ENCODE peak calls at places on chromosome 13, in four cellular contexts. J is cardiac fibroblast, S is AG10803, W is heart right ventricle. L is an unnamed sample.

GRCh38 chr13:34942732-34943674 is 933 bp downstream of the NBEA start:
- DNase-seq in W (peak), J (no peak), S (no peak), L (peak)

GRCh38 chr13:28851422-28851821 is 31.3 kb downstream of the MTUS2 start:
- DNase-seq in J (no peak), S (no peak), W (no peak), L (no peak)

GRCh38 chr13:44768775-44769578 is 192.8 kb upstream of the TSC22D1 start:
- DNase-seq in J (no peak), S (peak), W (no peak), L (no peak)

GRCh38 chr13:27619711-27620376 is 485 bp downstream of the LNX2 start:
- DNase-seq in S (peak), W (peak), J (peak), L (peak)

GRCh38 chr13:20989883-20990282 is 71.5 kb downstream of the LATS2 start:
- DNase-seq in S (no peak), J (no peak), W (no peak), L (no peak)

GRCh38 chr13:30711375-30711774 is 24.0 kb upstream of the ALOX5AP start:
- DNase-seq in S (peak), W (no peak), J (peak), L (no peak)

GRCh38 chr13:26967119-26968038 is 204.2 kb downstream of the USP12 start:
- DNase-seq in J (peak), W (peak), S (peak), L (no peak)

GRCh38 chr13:75771818-75772217 is 135.7 kb downstream of the LMO7 start:
- DNase-seq in W (no peak), J (peak), S (peak), L (no peak)

GRCh38 chr13:73060251-73061160 is 1.7 kb downstream of the KLF5 start:
- DNase-seq in S (peak), W (peak), J (peak), L (no peak)

GRCh38 chr13:28739376-28739775 is 20.6 kb upstream of the SLC46A3 start:
- DNase-seq in W (no peak), S (no peak), J (no peak), L (no peak)

GRCh38 chr13:66367356-66367755 is 862.8 kb downstream of the PCDH9 start:
- DNase-seq in J (no peak), W (no peak), S (no peak), L (no peak)

GRCh38 chr13:78012046-78012445 is 93.4 kb upstream of the EDNRB start:
- DNase-seq in J (no peak), W (no peak), S (no peak), L (peak)

GRCh38 chr13:29849071-29849541 is 1.3 kb downstream of the UBL3 start:
- DNase-seq in S (peak), W (no peak), J (peak), L (peak)

GRCh38 chr13:64397699-64398098 is 2832.4 kb downstream of the PCDH9 start:
- DNase-seq in W (no peak), S (peak), J (peak), L (no peak)

GRCh38 chr13:113273856-113274590 is 23.0 kb upstream of the LAMP1 start:
- DNase-seq in W (no peak), S (peak), J (peak), L (no peak)

GRCh38 chr13:75869981-75870380 is 233.9 kb downstream of the LMO7 start:
- DNase-seq in W (no peak), J (no peak), S (no peak), L (peak)

GRCh38 chr13:23445794-23446193 is 12.3 kb upstream of the SACS start:
- DNase-seq in W (no peak), S (no peak), J (no peak), L (no peak)

GRCh38 chr13:62960723-62961122 is 1545.1 kb upstream of the PCDH20 start:
- DNase-seq in S (no peak), J (no peak), W (no peak), L (no peak)

GRCh38 chr13:75318138-75318833 is 163.7 kb downstream of the TBC1D4 start:
- DNase-seq in J (no peak), S (no peak), W (no peak), L (no peak)

GRCh38 chr13:47327856-47328255 is 431.0 kb upstream of the HTR2A start:
- DNase-seq in J (peak), W (no peak), S (no peak), L (no peak)

GRCh38 chr13:27559714-27560113 is 60.6 kb downstream of the LNX2 start:
- DNase-seq in S (no peak), J (no peak), W (no peak), L (no peak)

GRCh38 chr13:44259045-44260042 is 114.3 kb upstream of the SERP2 start:
- DNase-seq in J (peak), S (peak), W (no peak), L (no peak)

GRCh38 chr13:25881946-25882574 is 169.8 kb downstream of the SHISA2 start:
- DNase-seq in J (peak), S (no peak), W (no peak), L (no peak)

GRCh38 chr13:50124536-50125305 is 109.5 kb downstream of the KCNRG start:
- DNase-seq in J (peak), W (peak), S (peak), L (peak)

GRCh38 chr13:97768134-97768533 is 185.3 kb upstream of the IPO5 start:
- DNase-seq in J (no peak), W (no peak), S (no peak), L (no peak)

GRCh38 chr13:35474551-35474950 is 1.9 kb downstream of the MAB21L1 start:
- DNase-seq in J (no peak), S (no peak), W (no peak), L (no peak)

GRCh38 chr13:22009500-22009899 is 338.6 kb downstream of the FGF9 start:
- DNase-seq in W (no peak), J (no peak), S (no peak), L (no peak)

GRCh38 chr13:42378383-42378780 is 106.4 kb downstream of the AKAP11 start:
- DNase-seq in S (no peak), J (no peak), W (no peak), L (no peak)
- H3K4me3 ChIP-seq in S (no peak), J (no peak), W (no peak), L (no peak)

DNA sequence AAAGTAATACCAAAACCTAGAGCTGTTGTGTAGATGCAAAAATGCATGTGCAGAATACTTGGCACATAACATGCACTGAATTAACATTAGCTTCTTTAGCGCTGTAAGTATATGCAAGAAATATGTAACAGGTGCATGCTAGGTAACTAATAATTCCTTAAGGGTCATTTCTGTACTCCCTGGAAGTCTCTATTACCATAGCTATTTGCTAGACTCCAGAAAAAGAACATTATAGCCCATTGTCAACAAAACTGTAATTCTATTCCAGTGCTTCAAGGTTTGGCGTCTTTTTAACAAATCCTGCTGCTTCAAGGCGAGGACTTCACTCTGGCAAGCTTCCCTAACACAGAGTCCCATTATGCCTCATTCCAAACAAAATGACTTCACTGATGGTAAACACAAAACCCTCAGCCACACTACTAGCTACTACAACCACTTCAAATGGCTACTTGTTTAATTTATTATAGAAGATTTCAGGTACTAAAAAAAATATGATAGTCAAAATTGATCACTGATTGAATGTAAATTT is 32.7 kb downstream of the ELF1 start:
- DNase-seq in J (peak), W (no peak), S (peak), L (no peak)
- H3K4me3 ChIP-seq in J (no peak), W (no peak), S (no peak), L (peak)

DNA sequence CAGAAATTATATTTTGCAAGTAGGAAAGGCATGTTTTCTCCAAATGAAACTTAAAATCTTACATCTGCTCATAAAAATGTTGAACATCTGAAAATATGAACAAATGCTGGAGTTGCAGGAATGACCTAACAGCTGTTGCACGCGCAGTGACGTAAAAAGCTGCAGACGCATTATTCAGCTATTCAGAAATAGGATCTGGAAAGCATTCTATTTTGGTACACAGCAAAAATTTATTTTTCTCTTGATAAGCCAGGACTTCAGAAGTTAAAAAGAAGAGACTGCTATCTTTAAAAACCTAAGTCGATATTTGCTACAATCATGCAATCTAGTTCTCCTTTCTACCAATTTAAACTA is 36.9 kb upstream of the STARD13 start:
- DNase-seq in W (peak), S (peak), J (peak), L (no peak)
- H3K4me3 ChIP-seq in W (peak), S (peak), J (peak), L (no peak)

DNA sequence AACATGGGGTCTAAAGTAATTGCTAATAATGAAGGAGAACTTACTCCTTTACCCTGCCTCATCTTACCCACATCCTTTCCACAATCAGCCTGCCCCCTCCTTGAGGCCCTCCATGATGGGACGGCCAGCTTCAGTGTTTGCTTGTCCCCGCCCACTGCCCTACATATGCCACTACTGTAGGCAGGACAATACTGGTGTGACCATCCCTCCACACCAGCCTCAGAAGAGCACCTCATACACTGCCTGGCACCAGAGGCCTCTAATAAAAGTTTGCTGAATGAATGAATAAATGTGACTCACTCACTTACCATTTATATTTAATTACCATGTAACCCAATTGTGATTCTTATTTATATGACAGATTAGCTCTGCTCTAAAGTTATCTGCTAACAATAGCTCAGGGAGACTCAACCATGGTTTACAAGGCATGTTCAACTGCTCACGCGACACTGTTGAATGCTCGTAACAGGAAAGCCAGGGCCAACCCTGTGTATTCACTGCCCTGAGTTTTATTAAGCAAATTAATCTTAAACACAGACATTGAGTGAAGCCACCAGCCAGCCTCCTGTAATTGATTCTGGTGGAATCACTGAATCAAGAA is 65.9 kb upstream of the DOCK9 start:
- DNase-seq in W (no peak), S (no peak), J (no peak), L (no peak)
- H3K4me3 ChIP-seq in W (no peak), S (no peak), J (no peak), L (no peak)

GRCh38 chr13:39530996-39531395 is 72.0 kb downstream of the LHFPL6 start:
- DNase-seq in S (peak), J (peak), W (no peak), L (no peak)

GRCh38 chr13:39527301-39527700 is 75.7 kb downstream of the LHFPL6 start:
- DNase-seq in W (no peak), S (no peak), J (no peak), L (no peak)

GRCh38 chr13:39526499-39526898 is 76.5 kb downstream of the LHFPL6 start:
- DNase-seq in S (no peak), J (no peak), W (no peak), L (no peak)

GRCh38 chr13:39524795-39525194 is 78.2 kb downstream of the LHFPL6 start:
- DNase-seq in S (no peak), J (no peak), W (no peak), L (no peak)

GRCh38 chr13:39527961-39528720 is 74.9 kb downstream of the LHFPL6 start:
- DNase-seq in W (no peak), J (peak), S (peak), L (no peak)
- H3K4me3 ChIP-seq in W (no peak), J (no peak), S (peak), L (no peak)

GRCh38 chr13:96473463-96474157 is 383.7 kb downstream of the HS6ST3 start:
- DNase-seq in J (no peak), W (no peak), S (no peak), L (no peak)
- H3K4me3 ChIP-seq in J (no peak), W (no peak), S (no peak), L (no peak)

GRCh38 chr13:112069063-112069726 is 2.2 kb downstream of the SOX1 start:
- DNase-seq in J (no peak), W (no peak), S (no peak), L (no peak)
- H3K4me3 ChIP-seq in J (no peak), W (no peak), S (no peak), L (no peak)

GRCh38 chr13:108214511-108215383 is 589 bp downstream of the LIG4 start:
- DNase-seq in W (peak), J (peak), S (no peak), L (no peak)

GRCh38 chr13:108212901-108213300 is 2.4 kb downstream of the LIG4 start:
- DNase-seq in J (no peak), W (no peak), S (no peak), L (no peak)

GRCh38 chr13:108215428-108215827 is at the start of gene LIG4:
- DNase-seq in W (peak), J (peak), S (peak), L (peak)

GRCh38 chr13:108218044-108218974 is at the start of gene ABHD13:
- DNase-seq in S (peak), W (peak), J (peak), L (peak)

DNA sequence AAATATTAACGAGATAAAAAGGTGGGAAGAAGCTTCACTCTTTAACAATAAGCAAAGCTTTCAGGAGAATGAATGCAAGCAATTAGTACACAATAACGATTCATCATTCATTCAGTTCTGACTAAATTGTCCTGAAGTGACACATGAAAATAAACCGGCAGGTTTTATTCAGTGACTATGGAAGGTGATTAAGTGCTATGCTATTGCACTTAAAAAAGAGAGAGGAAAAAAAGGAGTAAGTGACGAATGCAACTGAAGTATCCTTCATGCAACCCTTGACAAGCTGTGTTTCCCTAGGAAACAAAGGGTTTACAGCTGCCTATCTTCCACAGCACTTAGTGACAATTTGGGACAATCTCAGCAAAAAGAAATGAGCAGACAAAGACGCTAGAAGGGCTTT is 1.4 kb downstream of the LIG4 start:
- DNase-seq in W (no peak), J (no peak), S (no peak), L (no peak)
- H3K4me3 ChIP-seq in W (no peak), J (no peak), S (peak), L (no peak)

L was measured in MM.1S.